ENCODE peak calls at places on chromosomes 6 and 20, in four cellular contexts. A, M, C and K are unnamed samples.

GRCh38 chr20:23652371-23652770 is 14.6 kb upstream of the CST3 start:
- DNase-seq in A (no peak), M (no peak), C (no peak), K (no peak)

GRCh38 chr20:53077373-53078205 is 105.4 kb downstream of the TSHZ2 start:
- DNase-seq in A (peak; percentile 72), M (no peak), C (no peak), K (no peak)

GRCh38 chr20:36607586-36608387 is 2.2 kb downstream of the RAB5IF start:
- DNase-seq in A (peak; percentile 46), M (no peak), C (no peak), K (no peak)

GRCh38 chr20:47568019-47568418 is 66.3 kb downstream of the NCOA3 start:
- DNase-seq in A (no peak), M (no peak), C (no peak), K (no peak)

GRCh38 chr6:42694586-42694985 is 27.8 kb downstream of the PRPH2 start:
- DNase-seq in A (peak; percentile 71), M (no peak), C (no peak), K (no peak)

GRCh38 chr6:3315068-3315467 is 56.3 kb downstream of the PSMG4 start:
- DNase-seq in A (no peak), M (no peak), C (no peak), K (no peak)

GRCh38 chr6:105794263-105794662 is 291.9 kb upstream of the PRDM1 start:
- DNase-seq in A (peak; percentile 36), M (peak; percentile 8), C (peak; percentile 80), K (no peak)

GRCh38 chr20:40931348-40932044 is 97.1 kb upstream of the TOP1 start:
- DNase-seq in A (no peak), M (no peak), C (no peak), K (peak; percentile 53)

GRCh38 chr6:27293436-27294152 is 18.5 kb downstream of the POM121L2 start:
- DNase-seq in A (peak; percentile 81), M (peak; percentile 74), C (no peak), K (no peak)

GRCh38 chr6:25553502-25553901 is 98.5 kb upstream of the SCGN start:
- DNase-seq in A (no peak), M (no peak), C (no peak), K (no peak)

GRCh38 chr6:138035070-138035469 is 72.1 kb downstream of the PERP start:
- DNase-seq in A (peak; percentile 100), M (no peak), C (no peak), K (no peak)

GRCh38 chr6:135910943-135911618 is 59.6 kb downstream of the PDE7B start:
- DNase-seq in A (no peak), M (no peak), C (no peak), K (no peak)

GRCh38 chr6:135913785-135914184 is 62.3 kb downstream of the PDE7B start:
- DNase-seq in A (no peak), M (no peak), C (no peak), K (no peak)

GRCh38 chr6:135906542-135906941 is 55.0 kb downstream of the PDE7B start:
- DNase-seq in A (peak; percentile 63), M (no peak), C (no peak), K (no peak)

GRCh38 chr6:135905604-135906300 is 54.3 kb downstream of the PDE7B start:
- DNase-seq in A (no peak), M (no peak), C (no peak), K (no peak)

GRCh38 chr6:135909737-135910387 is 58.4 kb downstream of the PDE7B start:
- DNase-seq in A (peak; percentile 80), M (peak; percentile 38), C (no peak), K (no peak)
- TF ChIP-seq CTCF in A (peak; percentile 75), M (peak; percentile 55), C (peak; percentile 55), K (peak; percentile 43)

DNA sequence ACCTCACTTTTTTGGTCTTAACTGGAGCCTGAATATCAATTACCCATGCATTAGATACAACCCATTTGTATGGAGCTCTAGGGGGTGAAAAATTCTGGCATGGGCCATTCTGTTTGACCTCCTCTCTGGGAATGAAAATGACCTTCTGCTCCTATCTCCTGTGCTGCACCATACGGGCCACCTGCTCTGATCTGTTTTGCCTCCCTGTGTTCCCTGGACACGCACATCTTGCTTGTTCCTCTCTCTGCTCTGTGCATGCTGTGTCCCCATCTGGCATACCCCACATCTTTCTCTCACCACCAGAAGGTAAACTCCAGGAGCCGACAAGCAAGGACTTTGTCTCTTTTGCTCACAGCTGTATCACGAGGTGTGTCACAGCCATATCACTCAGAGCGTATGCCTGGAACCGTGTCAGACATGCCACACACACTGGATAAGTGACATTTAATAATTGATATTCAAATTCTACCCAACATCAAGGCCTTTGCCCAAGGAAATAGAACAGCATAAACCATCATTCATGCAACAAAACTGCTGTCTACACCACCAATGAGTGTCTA is 208.5 kb upstream of the DTNBP1 start:
- DNase-seq in A (no peak), M (no peak), C (no peak), K (no peak)
- TF ChIP-seq CTCF in A (no peak), M (no peak), C (no peak), K (no peak)

DNA sequence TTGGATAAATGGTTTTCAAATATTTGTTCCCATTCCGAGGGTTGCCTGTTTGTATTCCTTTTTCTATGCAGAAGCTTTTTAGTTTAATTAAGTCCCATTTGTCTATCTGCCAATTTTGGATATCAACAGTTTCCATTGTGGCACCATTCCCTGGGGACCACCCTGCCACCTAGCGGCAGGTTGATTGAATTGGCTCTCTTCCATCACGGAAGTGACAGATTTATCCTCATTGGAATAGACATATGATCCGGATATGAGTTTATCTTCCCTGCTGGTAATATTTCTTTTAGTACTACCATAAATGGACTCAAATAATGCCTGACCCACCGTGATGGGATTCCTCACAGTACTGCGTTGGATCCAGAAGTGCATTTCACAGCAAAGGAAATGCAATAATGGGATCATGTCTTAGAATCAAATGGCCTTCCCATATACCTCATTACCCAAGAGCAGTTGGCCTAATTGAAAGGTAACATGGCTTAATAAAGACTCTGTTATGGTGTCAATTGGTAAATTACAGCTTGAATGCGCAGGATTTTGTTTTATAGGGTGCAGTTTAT is 327.0 kb downstream of the BMP2 start:
- DNase-seq in A (peak; percentile 71), M (peak; percentile 67), C (no peak), K (no peak)
- TF ChIP-seq CTCF in A (peak; percentile 85), M (peak; percentile 77), C (peak; percentile 42), K (peak; percentile 39)

GRCh38 chr6:99471638-99472037 is 43.6 kb downstream of the USP45 start:
- DNase-seq in A (no peak), M (no peak), C (no peak), K (no peak)

DNA sequence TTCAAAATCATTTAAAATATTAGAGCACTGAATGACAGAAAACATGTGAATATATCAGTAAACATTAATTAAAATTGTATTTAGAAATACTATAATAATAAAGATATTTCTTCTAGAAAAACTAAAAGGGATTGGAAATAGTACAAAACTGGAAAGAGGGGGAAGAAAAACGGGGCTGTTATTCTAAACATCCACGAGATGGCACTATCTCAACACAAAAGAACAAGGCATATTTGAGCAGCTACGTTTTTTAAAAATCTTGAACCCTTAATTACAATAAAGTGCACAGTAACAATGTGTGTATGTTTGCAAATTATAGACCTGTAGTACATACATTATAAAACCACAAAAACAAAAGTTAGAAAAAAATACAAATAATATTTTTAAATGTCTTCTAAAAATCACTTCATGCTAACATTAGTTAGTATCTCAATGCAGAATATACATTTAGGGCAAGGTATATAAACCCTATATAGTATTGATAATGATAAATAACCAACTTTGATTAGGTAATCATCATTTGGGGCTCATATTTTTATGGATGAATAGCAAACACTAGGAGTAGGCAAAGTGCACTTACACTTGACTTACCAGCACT is 42.5 kb upstream of the PNISR start:
- DNase-seq in A (peak; percentile 25), M (no peak), C (no peak), K (no peak)
- TF ChIP-seq CTCF in A (peak; percentile 68), M (peak; percentile 67), C (peak; percentile 73), K (peak; percentile 77)

GRCh38 chr20:63858393-63859165 is 2.7 kb upstream of the ABHD16B start:
- DNase-seq in A (no peak), M (peak; percentile 67), C (no peak), K (no peak)
- TF ChIP-seq CTCF in A (peak; percentile 25), M (no peak), C (peak; percentile 56), K (peak; percentile 63)

GRCh38 chr6:158518196-158519127 is 41.4 kb upstream of the TMEM181 start:
- DNase-seq in A (peak; percentile 84), M (peak; percentile 45), C (peak; percentile 38), K (no peak)
- TF ChIP-seq CTCF in A (peak; percentile 68), M (peak; percentile 45), C (peak; percentile 64), K (peak; percentile 71)

GRCh38 chr6:156752666-156753301 is 24.4 kb upstream of the ARID1B start:
- DNase-seq in A (no peak), M (peak; percentile 15), C (no peak), K (no peak)
- TF ChIP-seq CTCF in A (no peak), M (peak; percentile 11), C (peak; percentile 42), K (no peak)